ENCODE peak calls at places on chromosomes 3 and 15, in six cellular contexts. One of them, this sample, is unnamed.
A peak's percentile ranks its signal among the peaks of the same experiment; 100 is the strongest.

GRCh38 chr3:99128740-99129505 is 227.4 kb upstream of the DCBLD2 start:
- DNase-seq in AG04450: peak; percentile 74
- DNase-seq in Peyer's patch: no peak
- DNase-seq in upper lobe of right lung: no peak
- DNase-seq in testis: no peak
- DNase-seq in cardiac fibroblast: peak; percentile 99
- DNase-seq in this sample: peak; percentile 91

GRCh38 chr3:23594897-23595670 is 210.7 kb upstream of the UBE2E1 start:
- DNase-seq in AG04450: no peak
- DNase-seq in Peyer's patch: no peak
- DNase-seq in upper lobe of right lung: no peak
- DNase-seq in testis: no peak
- DNase-seq in cardiac fibroblast: peak; percentile 69
- DNase-seq in this sample: peak; percentile 41

GRCh38 chr3:152019516-152019915 is 146.1 kb downstream of the SUCNR1 start:
- DNase-seq in AG04450: no peak
- DNase-seq in Peyer's patch: no peak
- DNase-seq in upper lobe of right lung: no peak
- DNase-seq in testis: no peak
- DNase-seq in cardiac fibroblast: no peak
- DNase-seq in this sample: no peak

GRCh38 chr3:12613250-12613649 is 50.7 kb downstream of the RAF1 start:
- DNase-seq in AG04450: no peak
- DNase-seq in Peyer's patch: no peak
- DNase-seq in upper lobe of right lung: no peak
- DNase-seq in testis: no peak
- DNase-seq in cardiac fibroblast: no peak
- DNase-seq in this sample: no peak

GRCh38 chr15:80785811-80786354 is 6.7 kb downstream of the CEMIP start:
- DNase-seq in AG04450: no peak
- DNase-seq in Peyer's patch: no peak
- DNase-seq in upper lobe of right lung: no peak
- DNase-seq in testis: no peak
- DNase-seq in cardiac fibroblast: no peak
- DNase-seq in this sample: peak; percentile 4

GRCh38 chr3:34248352-34248751 is 449.9 kb downstream of the PDCD6IP start:
- DNase-seq in AG04450: no peak
- DNase-seq in Peyer's patch: no peak
- DNase-seq in upper lobe of right lung: no peak
- DNase-seq in testis: no peak
- DNase-seq in cardiac fibroblast: no peak
- DNase-seq in this sample: no peak

GRCh38 chr3:88334187-88334868 is 184.6 kb downstream of the C3orf38 start:
- DNase-seq in AG04450: no peak
- DNase-seq in Peyer's patch: no peak
- DNase-seq in upper lobe of right lung: no peak
- DNase-seq in testis: no peak
- DNase-seq in cardiac fibroblast: peak; percentile 48
- DNase-seq in this sample: peak; percentile 3

GRCh38 chr3:49966233-49966942 is 26.4 kb downstream of the RBM6 start:
- DNase-seq in AG04450: no peak
- DNase-seq in Peyer's patch: no peak
- DNase-seq in upper lobe of right lung: no peak
- DNase-seq in testis: no peak
- DNase-seq in cardiac fibroblast: peak; percentile 31
- DNase-seq in this sample: no peak

GRCh38 chr15:89749951-89750559 is 994 bp downstream of the MESP1 start:
- DNase-seq in AG04450: no peak
- DNase-seq in Peyer's patch: no peak
- DNase-seq in upper lobe of right lung: no peak
- DNase-seq in testis: peak; percentile 22
- DNase-seq in cardiac fibroblast: no peak
- DNase-seq in this sample: no peak

GRCh38 chr3:133944641-133945441 is 49.2 kb upstream of the RAB6B start:
- DNase-seq in AG04450: no peak
- DNase-seq in Peyer's patch: peak; percentile 46
- DNase-seq in upper lobe of right lung: no peak
- DNase-seq in testis: no peak
- DNase-seq in cardiac fibroblast: peak; percentile 84
- DNase-seq in this sample: peak; percentile 48

GRCh38 chr15:71800835-71801745 is 9.3 kb upstream of the NR2E3 start:
- DNase-seq in AG04450: peak; percentile 67
- DNase-seq in Peyer's patch: peak; percentile 64
- DNase-seq in upper lobe of right lung: no peak
- DNase-seq in testis: peak; percentile 66
- DNase-seq in cardiac fibroblast: peak; percentile 89
- DNase-seq in this sample: peak; percentile 90

GRCh38 chr15:39801641-39802309 is 19.1 kb upstream of the FSIP1 start:
- DNase-seq in AG04450: no peak
- DNase-seq in Peyer's patch: peak; percentile 57
- DNase-seq in upper lobe of right lung: no peak
- DNase-seq in testis: peak; percentile 45
- DNase-seq in cardiac fibroblast: peak; percentile 36
- DNase-seq in this sample: no peak

GRCh38 chr3:100329800-100330489 is 4.6 kb upstream of the NIT2 start:
- DNase-seq in AG04450: no peak
- DNase-seq in Peyer's patch: no peak
- DNase-seq in upper lobe of right lung: no peak
- DNase-seq in testis: no peak
- DNase-seq in cardiac fibroblast: no peak
- DNase-seq in this sample: no peak

GRCh38 chr3:140007081-140007480 is 72.1 kb downstream of the CLSTN2 start:
- DNase-seq in AG04450: no peak
- DNase-seq in Peyer's patch: no peak
- DNase-seq in upper lobe of right lung: no peak
- DNase-seq in testis: no peak
- DNase-seq in cardiac fibroblast: no peak
- DNase-seq in this sample: no peak

GRCh38 chr15:85406916-85407315 is 26.5 kb downstream of the AKAP13 start:
- DNase-seq in AG04450: no peak
- DNase-seq in Peyer's patch: no peak
- DNase-seq in upper lobe of right lung: no peak
- DNase-seq in testis: no peak
- DNase-seq in cardiac fibroblast: peak; percentile 33
- DNase-seq in this sample: peak; percentile 62

GRCh38 chr3:181694805-181695660 is 16.7 kb upstream of the SOX2 start:
- DNase-seq in AG04450: no peak
- DNase-seq in Peyer's patch: peak; percentile 50
- DNase-seq in upper lobe of right lung: peak; percentile 84
- DNase-seq in testis: peak; percentile 82
- DNase-seq in cardiac fibroblast: peak; percentile 21
- DNase-seq in this sample: peak; percentile 27

GRCh38 chr3:64555351-64555750 is 132.4 kb downstream of the ADAMTS9 start:
- DNase-seq in AG04450: no peak
- DNase-seq in Peyer's patch: no peak
- DNase-seq in upper lobe of right lung: no peak
- DNase-seq in testis: no peak
- DNase-seq in cardiac fibroblast: no peak
- DNase-seq in this sample: no peak

GRCh38 chr3:170862618-170863374 is 7.2 kb downstream of the RPL22L1 start:
- DNase-seq in AG04450: no peak
- DNase-seq in Peyer's patch: no peak
- DNase-seq in upper lobe of right lung: no peak
- DNase-seq in testis: no peak
- DNase-seq in cardiac fibroblast: peak; percentile 27
- DNase-seq in this sample: no peak

GRCh38 chr3:107753494-107753893 is 230.7 kb downstream of the BBX start:
- DNase-seq in AG04450: no peak
- DNase-seq in Peyer's patch: peak; percentile 53
- DNase-seq in upper lobe of right lung: no peak
- DNase-seq in testis: peak; percentile 69
- DNase-seq in cardiac fibroblast: peak; percentile 57
- DNase-seq in this sample: peak; percentile 45

GRCh38 chr3:76063019-76063418 is 277.7 kb upstream of the ZNF717 start:
- DNase-seq in AG04450: peak; percentile 59
- DNase-seq in Peyer's patch: no peak
- DNase-seq in upper lobe of right lung: no peak
- DNase-seq in testis: no peak
- DNase-seq in cardiac fibroblast: peak; percentile 79
- DNase-seq in this sample: peak; percentile 10

GRCh38 chr3:140942221-140943104 is 827 bp downstream of the SLC25A36 start:
- DNase-seq in AG04450: no peak
- DNase-seq in Peyer's patch: peak; percentile 72
- DNase-seq in upper lobe of right lung: peak; percentile 85
- DNase-seq in testis: peak; percentile 73
- DNase-seq in cardiac fibroblast: peak; percentile 66
- DNase-seq in this sample: peak; percentile 55

GRCh38 chr3:169759256-169759655 is 5.6 kb downstream of the TERC start:
- DNase-seq in AG04450: no peak
- DNase-seq in Peyer's patch: no peak
- DNase-seq in upper lobe of right lung: no peak
- DNase-seq in testis: no peak
- DNase-seq in cardiac fibroblast: peak; percentile 85
- DNase-seq in this sample: no peak

GRCh38 chr3:39447637-39448483 is 19.6 kb upstream of the MOBP start:
- DNase-seq in AG04450: peak; percentile 80
- DNase-seq in Peyer's patch: peak; percentile 87
- DNase-seq in upper lobe of right lung: no peak
- DNase-seq in testis: peak; percentile 91
- DNase-seq in cardiac fibroblast: peak; percentile 89
- DNase-seq in this sample: peak; percentile 90

GRCh38 chr3:39445927-39446326 is 21.6 kb upstream of the MOBP start:
- DNase-seq in AG04450: no peak
- DNase-seq in Peyer's patch: no peak
- DNase-seq in upper lobe of right lung: no peak
- DNase-seq in testis: no peak
- DNase-seq in cardiac fibroblast: no peak
- DNase-seq in this sample: no peak

GRCh38 chr3:39446444-39446843 is 21.0 kb upstream of the MOBP start:
- DNase-seq in AG04450: no peak
- DNase-seq in Peyer's patch: no peak
- DNase-seq in upper lobe of right lung: no peak
- DNase-seq in testis: no peak
- DNase-seq in cardiac fibroblast: no peak
- DNase-seq in this sample: no peak

GRCh38 chr3:39440316-39440715 is 27.2 kb upstream of the MOBP start:
- DNase-seq in AG04450: no peak
- DNase-seq in Peyer's patch: no peak
- DNase-seq in upper lobe of right lung: no peak
- DNase-seq in testis: no peak
- DNase-seq in cardiac fibroblast: no peak
- DNase-seq in this sample: no peak

GRCh38 chr3:39443530-39443929 is 23.9 kb upstream of the MOBP start:
- DNase-seq in AG04450: no peak
- DNase-seq in Peyer's patch: no peak
- DNase-seq in upper lobe of right lung: no peak
- DNase-seq in testis: no peak
- DNase-seq in cardiac fibroblast: no peak
- DNase-seq in this sample: no peak
- TF ChIP-seq CTCF in AG04450: peak; percentile 15
- TF ChIP-seq CTCF in Peyer's patch: no peak
- TF ChIP-seq CTCF in upper lobe of right lung: peak; percentile 15
- TF ChIP-seq CTCF in testis: no peak
- TF ChIP-seq CTCF in cardiac fibroblast: no peak
- TF ChIP-seq CTCF in this sample: no peak

DNA sequence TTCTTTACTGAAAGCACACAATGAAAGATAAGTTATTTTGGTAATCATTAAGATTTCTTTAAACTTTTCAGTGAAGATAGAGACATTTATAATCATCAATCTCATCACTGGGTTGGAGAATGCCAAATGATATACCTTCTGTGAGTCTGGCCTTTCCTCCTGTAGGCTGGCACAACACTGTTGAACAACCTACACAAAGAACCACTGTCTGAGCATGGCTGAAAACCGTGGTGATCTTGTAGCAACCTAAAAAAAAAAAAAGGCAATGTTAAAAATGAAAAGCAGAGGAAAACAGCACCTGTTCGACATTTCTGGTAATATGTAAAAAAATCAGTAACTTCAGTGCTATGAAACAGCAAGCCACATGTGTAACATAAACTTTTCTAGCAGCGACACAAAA is 1.8 kb downstream of the RPS27L start:
- DNase-seq in AG04450: no peak
- DNase-seq in Peyer's patch: no peak
- DNase-seq in upper lobe of right lung: no peak
- DNase-seq in testis: no peak
- DNase-seq in cardiac fibroblast: no peak
- DNase-seq in this sample: no peak
- H3K4me3 ChIP-seq in AG04450: peak overlapping the region; percentile 88
- H3K4me3 ChIP-seq in Peyer's patch: no peak overlapping the region
- H3K4me3 ChIP-seq in upper lobe of right lung: peak overlapping the region; percentile 92
- H3K4me3 ChIP-seq in testis: no peak overlapping the region
- H3K4me3 ChIP-seq in cardiac fibroblast: peak overlapping the region; percentile 89
- H3K4me3 ChIP-seq in this sample: peak overlapping the region; percentile 93

GRCh38 chr3:155326249-155326648 is 32.8 kb upstream of the STRIT1 start:
- DNase-seq in AG04450: no peak
- DNase-seq in Peyer's patch: no peak
- DNase-seq in upper lobe of right lung: no peak
- DNase-seq in testis: no peak
- DNase-seq in cardiac fibroblast: no peak
- DNase-seq in this sample: no peak

GRCh38 chr3:155323063-155323666 is 29.7 kb upstream of the STRIT1 start:
- DNase-seq in AG04450: peak; percentile 64
- DNase-seq in Peyer's patch: peak; percentile 54
- DNase-seq in upper lobe of right lung: no peak
- DNase-seq in testis: peak; percentile 78
- DNase-seq in cardiac fibroblast: peak; percentile 91
- DNase-seq in this sample: peak; percentile 92

GRCh38 chr3:155326901-155327300 is 33.4 kb upstream of the STRIT1 start:
- DNase-seq in AG04450: no peak
- DNase-seq in Peyer's patch: no peak
- DNase-seq in upper lobe of right lung: no peak
- DNase-seq in testis: no peak
- DNase-seq in cardiac fibroblast: no peak
- DNase-seq in this sample: no peak

GRCh38 chr3:155327430-155327829 is 33.9 kb upstream of the STRIT1 start:
- DNase-seq in AG04450: no peak
- DNase-seq in Peyer's patch: no peak
- DNase-seq in upper lobe of right lung: no peak
- DNase-seq in testis: no peak
- DNase-seq in cardiac fibroblast: no peak
- DNase-seq in this sample: no peak

DNA sequence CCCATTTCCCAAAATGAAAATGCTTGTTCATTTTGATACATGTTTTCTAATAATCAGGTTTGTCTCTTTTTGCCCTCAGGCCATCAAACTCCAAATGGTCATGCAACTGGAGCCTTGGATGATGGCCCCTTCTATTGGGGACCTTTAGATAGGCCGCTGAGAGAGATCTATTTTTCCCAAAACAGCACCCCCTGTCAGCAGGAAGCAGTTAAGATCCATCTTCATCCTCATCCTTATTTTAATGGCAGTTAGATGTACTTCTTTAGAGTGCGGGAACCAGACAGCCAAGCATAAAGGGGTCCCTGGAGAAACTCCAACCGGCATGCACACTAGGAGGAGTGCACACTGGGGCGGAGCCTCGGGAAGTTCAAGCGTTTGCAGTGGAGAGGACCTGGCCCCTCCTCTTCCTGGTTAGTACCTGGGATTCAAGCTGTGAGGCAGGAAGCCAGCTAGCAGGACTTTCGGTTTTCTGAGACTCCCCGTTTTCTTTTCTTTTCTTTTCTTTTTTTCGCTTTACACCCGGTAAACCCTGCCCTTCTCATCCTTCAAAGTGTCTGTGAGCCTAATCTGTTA is 31.9 kb upstream of the STRIT1 start:
- DNase-seq in AG04450: no peak
- DNase-seq in Peyer's patch: peak; percentile 50
- DNase-seq in upper lobe of right lung: no peak
- DNase-seq in testis: no peak
- DNase-seq in cardiac fibroblast: peak; percentile 9
- DNase-seq in this sample: no peak
- TF ChIP-seq CTCF in AG04450: peak; percentile 25
- TF ChIP-seq CTCF in Peyer's patch: no peak
- TF ChIP-seq CTCF in upper lobe of right lung: no peak
- TF ChIP-seq CTCF in testis: no peak
- TF ChIP-seq CTCF in cardiac fibroblast: no peak
- TF ChIP-seq CTCF in this sample: no peak

GRCh38 chr3:158104346-158105020 is 1.7 kb downstream of the SHOX2 start:
- DNase-seq in AG04450: no peak
- DNase-seq in Peyer's patch: no peak
- DNase-seq in upper lobe of right lung: no peak
- DNase-seq in testis: no peak
- DNase-seq in cardiac fibroblast: no peak
- DNase-seq in this sample: no peak
- H3K4me3 ChIP-seq in AG04450: no peak overlapping the region
- H3K4me3 ChIP-seq in Peyer's patch: no peak overlapping the region
- H3K4me3 ChIP-seq in upper lobe of right lung: no peak overlapping the region
- H3K4me3 ChIP-seq in testis: peak overlapping the region; percentile 22
- H3K4me3 ChIP-seq in cardiac fibroblast: peak overlapping the region; percentile 20
- H3K4me3 ChIP-seq in this sample: peak overlapping the region; percentile 6

This sample was measured in fibroblast of the aortic adventitia.